ENCODE peak calls at places on chromosomes 6 and 20, in nine cellular contexts. One of them, this sample, is unnamed.
A peak's percentile ranks its signal among the peaks of the same experiment; 100 is the strongest.

GRCh38 chr6:29925341-29926080 is 16.8 kb upstream of the HLA-A start:
- DNase-seq in RWPE1: peak; percentile 28
- DNase-seq in AG04450: no peak
- DNase-seq in CD8-positive, alpha-beta T cell: no peak
- DNase-seq in thyroid gland: no peak
- DNase-seq in body of pancreas: no peak
- DNase-seq in transverse colon: no peak
- DNase-seq in OCI-LY7: no peak
- DNase-seq in dorsolateral prefrontal cortex: no peak
- DNase-seq in this sample: peak; percentile 20

GRCh38 chr20:51758978-51759544 is 9.1 kb downstream of the ATP9A start:
- DNase-seq in RWPE1: no peak
- DNase-seq in dorsolateral prefrontal cortex: peak; percentile 82
- DNase-seq in transverse colon: no peak
- DNase-seq in OCI-LY7: no peak
- DNase-seq in AG04450: no peak
- DNase-seq in thyroid gland: peak; percentile 68
- DNase-seq in body of pancreas: no peak
- DNase-seq in CD8-positive, alpha-beta T cell: no peak
- DNase-seq in this sample: peak; percentile 44

GRCh38 chr6:9606435-9607134 is 808.3 kb downstream of the TFAP2A start:
- DNase-seq in AG04450: no peak
- DNase-seq in CD8-positive, alpha-beta T cell: no peak
- DNase-seq in dorsolateral prefrontal cortex: no peak
- DNase-seq in transverse colon: no peak
- DNase-seq in OCI-LY7: no peak
- DNase-seq in body of pancreas: no peak
- DNase-seq in thyroid gland: no peak
- DNase-seq in RWPE1: no peak
- DNase-seq in this sample: no peak

GRCh38 chr6:165233089-165233488 is 76.3 kb downstream of the C6orf118 start:
- DNase-seq in CD8-positive, alpha-beta T cell: no peak
- DNase-seq in transverse colon: no peak
- DNase-seq in AG04450: no peak
- DNase-seq in OCI-LY7: no peak
- DNase-seq in dorsolateral prefrontal cortex: no peak
- DNase-seq in RWPE1: no peak
- DNase-seq in thyroid gland: no peak
- DNase-seq in body of pancreas: no peak
- DNase-seq in this sample: no peak

GRCh38 chr20:14434379-14435136 is 97.1 kb upstream of the FLRT3 start:
- DNase-seq in body of pancreas: no peak
- DNase-seq in OCI-LY7: no peak
- DNase-seq in dorsolateral prefrontal cortex: no peak
- DNase-seq in transverse colon: no peak
- DNase-seq in CD8-positive, alpha-beta T cell: no peak
- DNase-seq in RWPE1: peak; percentile 83
- DNase-seq in thyroid gland: no peak
- DNase-seq in AG04450: peak; percentile 16
- DNase-seq in this sample: no peak

GRCh38 chr20:23349338-23350006 is 1.1 kb upstream of the NXT1 start:
- DNase-seq in AG04450: no peak
- DNase-seq in body of pancreas: no peak
- DNase-seq in OCI-LY7: no peak
- DNase-seq in dorsolateral prefrontal cortex: no peak
- DNase-seq in transverse colon: peak; percentile 30
- DNase-seq in CD8-positive, alpha-beta T cell: no peak
- DNase-seq in RWPE1: no peak
- DNase-seq in thyroid gland: peak; percentile 64
- DNase-seq in this sample: no peak

GRCh38 chr6:110329729-110330436 is 28.3 kb downstream of the METTL24 start:
- DNase-seq in RWPE1: no peak
- DNase-seq in body of pancreas: peak; percentile 32
- DNase-seq in CD8-positive, alpha-beta T cell: no peak
- DNase-seq in OCI-LY7: no peak
- DNase-seq in dorsolateral prefrontal cortex: peak; percentile 51
- DNase-seq in AG04450: no peak
- DNase-seq in transverse colon: peak; percentile 19
- DNase-seq in thyroid gland: no peak
- DNase-seq in this sample: no peak

GRCh38 chr6:43773050-43773956 is 3.3 kb downstream of the VEGFA start:
- DNase-seq in transverse colon: peak; percentile 82
- DNase-seq in CD8-positive, alpha-beta T cell: no peak
- DNase-seq in AG04450: no peak
- DNase-seq in OCI-LY7: peak; percentile 86
- DNase-seq in RWPE1: peak; percentile 86
- DNase-seq in dorsolateral prefrontal cortex: no peak
- DNase-seq in thyroid gland: peak; percentile 62
- DNase-seq in body of pancreas: peak; percentile 80
- DNase-seq in this sample: peak; percentile 54

GRCh38 chr6:169665289-169665688 is 36.5 kb downstream of the WDR27 start:
- DNase-seq in CD8-positive, alpha-beta T cell: no peak
- DNase-seq in dorsolateral prefrontal cortex: no peak
- DNase-seq in RWPE1: peak; percentile 23
- DNase-seq in body of pancreas: no peak
- DNase-seq in transverse colon: no peak
- DNase-seq in AG04450: no peak
- DNase-seq in OCI-LY7: no peak
- DNase-seq in thyroid gland: no peak
- DNase-seq in this sample: no peak

GRCh38 chr6:137740967-137741761 is 125.9 kb upstream of the TNFAIP3 start:
- DNase-seq in transverse colon: no peak
- DNase-seq in OCI-LY7: no peak
- DNase-seq in CD8-positive, alpha-beta T cell: no peak
- DNase-seq in AG04450: no peak
- DNase-seq in dorsolateral prefrontal cortex: no peak
- DNase-seq in body of pancreas: no peak
- DNase-seq in RWPE1: no peak
- DNase-seq in thyroid gland: no peak
- DNase-seq in this sample: no peak

GRCh38 chr6:32865724-32866443 is 11.9 kb downstream of the PSMB9 start:
- DNase-seq in RWPE1: no peak
- DNase-seq in transverse colon: no peak
- DNase-seq in thyroid gland: no peak
- DNase-seq in AG04450: no peak
- DNase-seq in CD8-positive, alpha-beta T cell: no peak
- DNase-seq in OCI-LY7: no peak
- DNase-seq in body of pancreas: no peak
- DNase-seq in dorsolateral prefrontal cortex: no peak
- DNase-seq in this sample: no peak

GRCh38 chr6:32867559-32868256 is 13.7 kb downstream of the PSMB9 start:
- DNase-seq in body of pancreas: no peak
- DNase-seq in OCI-LY7: no peak
- DNase-seq in thyroid gland: no peak
- DNase-seq in dorsolateral prefrontal cortex: no peak
- DNase-seq in RWPE1: no peak
- DNase-seq in CD8-positive, alpha-beta T cell: no peak
- DNase-seq in transverse colon: no peak
- DNase-seq in AG04450: no peak
- DNase-seq in this sample: no peak

GRCh38 chr6:32862725-32863124 is 8.7 kb downstream of the PSMB9 start:
- DNase-seq in thyroid gland: no peak
- DNase-seq in body of pancreas: no peak
- DNase-seq in OCI-LY7: no peak
- DNase-seq in RWPE1: no peak
- DNase-seq in dorsolateral prefrontal cortex: no peak
- DNase-seq in CD8-positive, alpha-beta T cell: no peak
- DNase-seq in AG04450: no peak
- DNase-seq in transverse colon: no peak
- DNase-seq in this sample: no peak

GRCh38 chr6:32868257-32868788 is 14.3 kb downstream of the PSMB9 start:
- DNase-seq in dorsolateral prefrontal cortex: peak; percentile 65
- DNase-seq in RWPE1: peak; percentile 60
- DNase-seq in CD8-positive, alpha-beta T cell: peak; percentile 83
- DNase-seq in transverse colon: peak; percentile 86
- DNase-seq in body of pancreas: peak; percentile 79
- DNase-seq in AG04450: no peak
- DNase-seq in OCI-LY7: peak; percentile 90
- DNase-seq in thyroid gland: peak; percentile 76
- DNase-seq in this sample: peak; percentile 81

DNA sequence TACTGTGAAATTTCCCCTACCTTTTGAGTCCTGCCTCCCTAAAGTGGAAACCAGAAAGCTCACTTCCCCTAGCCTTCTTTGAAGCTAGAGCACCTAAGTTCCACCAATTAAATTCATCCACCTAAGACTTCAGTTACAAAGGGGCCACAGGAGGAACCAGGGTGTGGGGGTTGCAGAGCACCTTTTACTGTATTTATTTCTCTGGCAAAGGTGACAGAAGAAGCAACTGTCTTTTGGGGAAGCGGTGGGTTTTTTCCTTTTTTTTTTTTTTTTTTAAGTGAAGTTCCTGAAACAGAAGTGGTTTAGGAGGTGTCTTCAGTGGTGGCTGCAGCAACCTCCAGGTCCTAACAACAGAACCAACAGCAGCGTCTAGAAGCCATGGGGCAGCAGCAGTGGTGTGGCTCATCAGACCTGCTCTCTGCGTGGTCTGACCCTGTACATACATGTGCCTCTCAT is 13.1 kb downstream of the PSMB9 start:
- DNase-seq in AG04450: no peak
- DNase-seq in RWPE1: no peak
- DNase-seq in transverse colon: no peak
- DNase-seq in thyroid gland: no peak
- DNase-seq in CD8-positive, alpha-beta T cell: no peak
- DNase-seq in dorsolateral prefrontal cortex: no peak
- DNase-seq in body of pancreas: no peak
- DNase-seq in OCI-LY7: peak; percentile 86
- DNase-seq in this sample: no peak
- H3K27ac ChIP-seq in AG04450: no peak overlapping the region
- H3K27ac ChIP-seq in RWPE1: no peak overlapping the region
- H3K27ac ChIP-seq in transverse colon: no peak overlapping the region
- H3K27ac ChIP-seq in thyroid gland: no peak overlapping the region
- H3K27ac ChIP-seq in CD8-positive, alpha-beta T cell: peak overlapping the region; percentile 7
- H3K27ac ChIP-seq in dorsolateral prefrontal cortex: no peak overlapping the region
- H3K27ac ChIP-seq in body of pancreas: no peak overlapping the region
- H3K27ac ChIP-seq in OCI-LY7: peak overlapping the region; percentile 94
- H3K27ac ChIP-seq in this sample: no peak overlapping the region

GRCh38 chr20:41141153-41141815 is 3.9 kb downstream of the PLCG1 start:
- DNase-seq in RWPE1: no peak
- DNase-seq in CD8-positive, alpha-beta T cell: no peak
- DNase-seq in transverse colon: peak; percentile 20
- DNase-seq in body of pancreas: no peak
- DNase-seq in AG04450: no peak
- DNase-seq in OCI-LY7: peak; percentile 74
- DNase-seq in dorsolateral prefrontal cortex: peak; percentile 39
- DNase-seq in thyroid gland: peak; percentile 33
- DNase-seq in this sample: peak; percentile 77
- H3K27ac ChIP-seq in RWPE1: peak overlapping the region; percentile 34
- H3K27ac ChIP-seq in CD8-positive, alpha-beta T cell: peak overlapping the region; percentile 60
- H3K27ac ChIP-seq in transverse colon: peak overlapping the region; percentile 55
- H3K27ac ChIP-seq in body of pancreas: no peak overlapping the region
- H3K27ac ChIP-seq in AG04450: peak overlapping the region; percentile 57
- H3K27ac ChIP-seq in OCI-LY7: peak overlapping the region; percentile 73
- H3K27ac ChIP-seq in dorsolateral prefrontal cortex: peak overlapping the region; percentile 80
- H3K27ac ChIP-seq in thyroid gland: peak overlapping the region; percentile 96
- H3K27ac ChIP-seq in this sample: peak overlapping the region; percentile 98

GRCh38 chr20:42595625-42596024 is 594.1 kb downstream of the PTPRT start:
- DNase-seq in transverse colon: no peak
- DNase-seq in RWPE1: no peak
- DNase-seq in OCI-LY7: no peak
- DNase-seq in CD8-positive, alpha-beta T cell: no peak
- DNase-seq in body of pancreas: peak; percentile 83
- DNase-seq in thyroid gland: no peak
- DNase-seq in dorsolateral prefrontal cortex: no peak
- DNase-seq in AG04450: no peak
- DNase-seq in this sample: no peak
- H3K27ac ChIP-seq in transverse colon: no peak overlapping the region
- H3K27ac ChIP-seq in RWPE1: no peak overlapping the region
- H3K27ac ChIP-seq in OCI-LY7: no peak overlapping the region
- H3K27ac ChIP-seq in CD8-positive, alpha-beta T cell: no peak overlapping the region
- H3K27ac ChIP-seq in body of pancreas: peak overlapping the region; percentile 45
- H3K27ac ChIP-seq in thyroid gland: no peak overlapping the region
- H3K27ac ChIP-seq in dorsolateral prefrontal cortex: no peak overlapping the region
- H3K27ac ChIP-seq in AG04450: no peak overlapping the region
- H3K27ac ChIP-seq in this sample: no peak overlapping the region

GRCh38 chr6:35596448-35597442 is 84.0 kb upstream of the TULP1 start:
- DNase-seq in OCI-LY7: no peak
- DNase-seq in AG04450: peak; percentile 46
- DNase-seq in body of pancreas: no peak
- DNase-seq in dorsolateral prefrontal cortex: no peak
- DNase-seq in transverse colon: no peak
- DNase-seq in thyroid gland: no peak
- DNase-seq in CD8-positive, alpha-beta T cell: no peak
- DNase-seq in RWPE1: peak; percentile 74
- DNase-seq in this sample: no peak

GRCh38 chr6:35600659-35601125 is 88.0 kb upstream of the TULP1 start:
- DNase-seq in CD8-positive, alpha-beta T cell: no peak
- DNase-seq in AG04450: no peak
- DNase-seq in thyroid gland: no peak
- DNase-seq in dorsolateral prefrontal cortex: no peak
- DNase-seq in OCI-LY7: no peak
- DNase-seq in transverse colon: no peak
- DNase-seq in body of pancreas: no peak
- DNase-seq in RWPE1: no peak
- DNase-seq in this sample: no peak

GRCh38 chr6:35602133-35602946 is 86.4 kb downstream of the FKBP5 start:
- DNase-seq in dorsolateral prefrontal cortex: no peak
- DNase-seq in AG04450: no peak
- DNase-seq in transverse colon: no peak
- DNase-seq in body of pancreas: no peak
- DNase-seq in RWPE1: peak; percentile 48
- DNase-seq in CD8-positive, alpha-beta T cell: no peak
- DNase-seq in OCI-LY7: no peak
- DNase-seq in thyroid gland: peak; percentile 51
- DNase-seq in this sample: no peak

GRCh38 chr6:35601331-35602132 is 87.2 kb downstream of the FKBP5 start:
- DNase-seq in AG04450: peak; percentile 88
- DNase-seq in RWPE1: peak; percentile 81
- DNase-seq in thyroid gland: peak; percentile 81
- DNase-seq in transverse colon: peak; percentile 69
- DNase-seq in body of pancreas: peak; percentile 63
- DNase-seq in OCI-LY7: no peak
- DNase-seq in CD8-positive, alpha-beta T cell: peak; percentile 57
- DNase-seq in dorsolateral prefrontal cortex: no peak
- DNase-seq in this sample: no peak

DNA sequence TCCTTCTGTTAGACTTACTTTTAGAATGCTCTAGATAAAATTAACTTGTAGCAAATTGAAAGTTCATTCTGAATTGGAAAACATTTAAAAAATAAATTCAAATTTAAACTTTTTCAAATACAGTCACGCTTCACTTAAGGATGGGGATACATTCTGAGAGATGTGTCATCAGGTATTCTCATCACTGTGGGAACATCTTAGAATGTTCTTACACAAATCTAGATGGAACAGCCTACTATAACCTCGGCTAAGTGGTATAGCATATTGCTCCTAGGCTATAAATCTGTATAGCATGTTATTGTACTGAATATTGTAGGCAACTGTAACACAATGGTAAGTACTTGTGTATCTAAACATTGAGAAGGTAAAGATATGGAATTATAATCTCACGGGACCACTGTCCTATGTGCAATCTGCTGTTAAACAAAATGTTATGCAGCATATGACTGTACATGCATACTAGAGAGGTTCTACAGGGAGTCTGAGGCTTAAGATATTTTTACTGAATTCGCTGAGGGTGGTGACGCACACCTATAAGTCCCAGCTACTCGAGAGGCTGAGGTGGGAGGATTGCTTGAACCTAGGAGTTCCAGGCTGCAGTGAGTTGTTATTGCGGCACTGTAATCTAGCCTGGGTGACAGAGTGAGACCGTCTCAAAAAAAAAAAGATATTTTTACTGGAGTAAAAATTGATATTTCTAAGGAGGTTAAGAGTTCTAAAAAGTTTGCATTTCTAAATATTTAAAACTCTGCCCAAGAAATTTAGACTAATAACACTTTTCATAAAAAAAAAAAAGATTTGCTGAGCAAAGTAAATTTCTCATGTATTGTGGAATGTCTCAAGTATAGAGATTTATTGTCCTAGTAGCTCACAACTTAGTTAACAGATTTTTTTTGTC is 87.3 kb upstream of the TULP1 start:
- DNase-seq in AG04450: no peak
- DNase-seq in RWPE1: no peak
- DNase-seq in dorsolateral prefrontal cortex: no peak
- DNase-seq in transverse colon: no peak
- DNase-seq in body of pancreas: no peak
- DNase-seq in thyroid gland: no peak
- DNase-seq in OCI-LY7: no peak
- DNase-seq in CD8-positive, alpha-beta T cell: no peak
- DNase-seq in this sample: no peak
- H3K27ac ChIP-seq in AG04450: no peak overlapping the region
- H3K27ac ChIP-seq in RWPE1: peak overlapping the region; percentile 61
- H3K27ac ChIP-seq in dorsolateral prefrontal cortex: peak overlapping the region; percentile 96
- H3K27ac ChIP-seq in transverse colon: peak overlapping the region; percentile 87
- H3K27ac ChIP-seq in body of pancreas: peak overlapping the region; percentile 28
- H3K27ac ChIP-seq in thyroid gland: peak overlapping the region; percentile 97
- H3K27ac ChIP-seq in OCI-LY7: no peak overlapping the region
- H3K27ac ChIP-seq in CD8-positive, alpha-beta T cell: peak overlapping the region; percentile 63
- H3K27ac ChIP-seq in this sample: peak overlapping the region; percentile 92

This sample was measured in heart right ventricle.